ENCODE peak calls at places on chromosomes 11 and 22, in eight cellular contexts. P is A549, K is pancreas, X is EL, E is germinal center, F is PC-3, G is AG04449, L is posterior vena cava. D is an unnamed sample.

GRCh38 chr11:96486890-96487633 is 97.2 kb downstream of the JRKL start:
- DNase-seq in P (peak; percentile 49), G (no peak), E (no peak), K (peak; percentile 73), L (no peak), F (peak; percentile 95), X (peak; percentile 40), D (peak; percentile 7)

GRCh38 chr11:7020183-7020917 is at the start of the genes NLRP14 and ZNF214:
- DNase-seq in F (peak; percentile 87), P (peak; percentile 90), X (peak; percentile 96), G (peak; percentile 46), E (peak; percentile 15), K (peak; percentile 93), L (peak; percentile 96), D (peak; percentile 92)

GRCh38 chr11:45665206-45665932 is at the start of gene CHST1:
- DNase-seq in G (no peak), K (peak; percentile 62), E (peak; percentile 41), L (peak; percentile 82), F (no peak), X (peak; percentile 45), P (peak; percentile 21), D (peak; percentile 37)

GRCh38 chr22:38284042-38284402 is 11.2 kb upstream of the TMEM184B start:
- DNase-seq in E (no peak), X (peak; percentile 93), K (no peak), L (no peak), F (no peak), G (peak; percentile 58), P (no peak), D (no peak)

GRCh38 chr11:95703059-95703458 is 86.5 kb downstream of the FAM76B start:
- DNase-seq in F (no peak), P (no peak), G (no peak), L (no peak), K (no peak), X (no peak), E (no peak), D (no peak)

GRCh38 chr22:38218661-38219331 is 17.0 kb downstream of the MAFF start:
- DNase-seq in F (peak; percentile 88), E (no peak), P (peak; percentile 87), X (peak; percentile 97), K (peak; percentile 85), G (peak; percentile 86), L (peak; percentile 95), D (peak; percentile 91)

GRCh38 chr22:20430101-20430640 is 7.5 kb downstream of the SCARF2 start:
- DNase-seq in K (no peak), G (no peak), X (no peak), E (peak; percentile 18), L (peak; percentile 48), P (no peak), F (no peak), D (no peak)

GRCh38 chr11:26297179-26297970 is 34.6 kb upstream of the ANO3 start:
- DNase-seq in E (peak; percentile 15), K (no peak), P (peak; percentile 77), X (peak; percentile 43), L (no peak), F (peak; percentile 64), G (peak; percentile 41), D (peak; percentile 56)

GRCh38 chr11:82873919-82874333 is 26.3 kb downstream of the PRCP start:
- DNase-seq in G (no peak), K (no peak), F (no peak), L (no peak), P (no peak), X (no peak), E (no peak), D (no peak)

GRCh38 chr11:47551086-47551485 is 1.8 kb downstream of the CELF1 start:
- DNase-seq in G (no peak), P (peak; percentile 58), E (peak; percentile 31), K (no peak), L (no peak), X (peak; percentile 39), F (peak; percentile 45), D (peak; percentile 50)

GRCh38 chr11:14544611-14545010 is 24.4 kb upstream of the PSMA1 start:
- DNase-seq in L (no peak), P (no peak), X (no peak), F (no peak), K (no peak), G (no peak), E (no peak), D (no peak)

GRCh38 chr11:62770778-62771143 is 435 bp upstream of the TAF6L start:
- DNase-seq in X (no peak), L (peak; percentile 69), G (no peak), K (no peak), E (peak; percentile 25), F (no peak), P (no peak), D (no peak)

GRCh38 chr11:64723117-64723906 is at the start of gene NRXN2:
- DNase-seq in G (no peak), K (peak; percentile 71), L (peak; percentile 95), X (peak; percentile 82), P (peak; percentile 88), E (peak; percentile 94), F (peak; percentile 91), D (peak; percentile 78)

GRCh38 chr11:69449320-69450063 is 32.0 kb upstream of the LINC01488 start:
- DNase-seq in G (no peak), E (peak; percentile 61), F (no peak), L (peak; percentile 93), X (peak; percentile 78), P (no peak), K (no peak), D (no peak)

GRCh38 chr11:35141538-35141937 is 2.6 kb downstream of the CD44 start:
- DNase-seq in L (peak; percentile 91), G (no peak), X (no peak), F (peak; percentile 73), K (peak; percentile 50), P (no peak), E (peak; percentile 52), D (no peak)

GRCh38 chr22:37739000-37739399 is 42.2 kb downstream of the TRIOBP start:
- DNase-seq in L (peak; percentile 90), K (no peak), E (no peak), X (peak; percentile 43), F (no peak), P (no peak), G (no peak), D (no peak)